ENCODE peak calls at places on chromosomes 1 and 21, in six cellular contexts. U, F, A, G, M and L are unnamed samples.

GRCh38 chr1:225691861-225692516 is 39.1 kb upstream of the ENAH start:
- DNase-seq in G (no peak), M (no peak), F (peak), A (no peak), U (no peak), L (peak)

GRCh38 chr1:248924696-248925532 is 18.9 kb downstream of the PGBD2 start:
- DNase-seq in U (no peak), A (no peak), F (no peak), G (peak), M (no peak), L (peak)

GRCh38 chr1:200206340-200206739 is 178.8 kb downstream of the NR5A2 start:
- DNase-seq in A (no peak), M (no peak), U (no peak), G (no peak), F (peak), L (no peak)

GRCh38 chr1:54993140-54993539 is 5.6 kb upstream of the BSND start:
- DNase-seq in U (no peak), A (no peak), M (no peak), F (no peak), G (no peak), L (no peak)

GRCh38 chr1:100589667-100590066 is 51.7 kb downstream of the GPR88 start:
- DNase-seq in G (no peak), U (no peak), M (no peak), F (no peak), A (no peak), L (no peak)

GRCh38 chr1:55088413-55088812 is 49.1 kb downstream of the PCSK9 start:
- DNase-seq in M (no peak), U (no peak), F (no peak), A (no peak), G (no peak), L (no peak)

GRCh38 chr1:43867946-43868740 is 65.5 kb upstream of the ARTN start:
- DNase-seq in G (no peak), M (no peak), U (no peak), F (no peak), A (no peak), L (no peak)

GRCh38 chr1:8219530-8219929 is 98.4 kb upstream of the SLC45A1 start:
- DNase-seq in U (no peak), A (no peak), F (no peak), M (no peak), G (no peak), L (no peak)

GRCh38 chr1:31259746-31260145 is 20.1 kb upstream of the NKAIN1 start:
- DNase-seq in U (no peak), F (no peak), M (no peak), A (no peak), G (no peak), L (peak)

GRCh38 chr1:199901341-199901740 is 126.2 kb upstream of the NR5A2 start:
- DNase-seq in F (no peak), M (no peak), U (no peak), G (no peak), A (no peak), L (no peak)

GRCh38 chr1:30773722-30774121 is 16.1 kb upstream of the LAPTM5 start:
- DNase-seq in F (no peak), M (no peak), A (no peak), G (no peak), U (no peak), L (no peak)

GRCh38 chr21:45228171-45228641 is 59.5 kb downstream of the POFUT2 start:
- DNase-seq in A (no peak), F (peak), M (no peak), U (no peak), G (peak), L (no peak)

GRCh38 chr1:157147906-157148717 is 9.9 kb upstream of the ETV3 start:
- DNase-seq in U (no peak), A (no peak), G (no peak), M (no peak), F (no peak), L (no peak)

DNA sequence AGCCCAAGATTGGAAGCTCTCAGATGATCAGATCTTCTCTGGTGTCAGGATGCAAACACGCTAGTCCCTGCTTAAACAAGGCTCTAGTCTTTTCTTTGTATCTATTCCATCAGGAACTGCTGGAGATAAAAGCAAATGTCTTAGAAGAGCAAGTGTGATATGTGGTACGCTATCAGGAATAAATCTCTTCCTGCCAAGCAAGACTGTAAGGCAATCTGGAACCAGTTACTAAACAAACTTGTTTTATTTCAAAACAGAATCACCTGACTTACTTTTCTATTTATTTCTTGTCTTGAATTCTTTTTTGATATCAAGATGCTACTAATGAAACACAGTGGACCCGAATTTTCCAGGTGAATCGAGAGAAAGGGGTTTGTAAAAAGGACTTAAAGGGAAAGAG is 139.9 kb upstream of the ZNF644 start:
- DNase-seq in G (no peak), F (no peak), M (no peak), U (no peak), A (no peak), L (no peak)
- H3K27ac ChIP-seq in G (no peak), F (no peak), M (no peak), U (no peak), A (no peak), L (no peak)

DNA sequence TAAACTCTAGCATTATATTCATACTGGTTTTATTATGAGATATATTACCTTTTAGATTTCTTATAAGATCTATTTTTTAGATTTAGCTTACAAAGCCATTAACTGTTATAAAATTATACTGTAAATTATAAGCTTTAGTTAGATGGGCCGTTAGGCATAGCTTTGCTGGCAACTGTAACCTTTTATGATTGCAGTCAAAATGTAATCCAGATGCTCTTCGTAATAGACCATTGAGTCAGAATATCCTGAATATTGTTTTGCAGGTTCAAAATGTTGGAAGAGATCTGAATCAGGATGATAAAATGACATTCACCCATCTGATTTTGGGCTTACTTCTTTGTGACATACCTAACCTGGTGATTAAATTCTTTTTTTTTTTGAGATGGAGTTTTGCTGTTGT is 20.9 kb downstream of the ITSN1 start:
- DNase-seq in F (no peak), M (no peak), G (no peak), A (no peak), U (no peak), L (no peak)
- TF ChIP-seq CTCF in F (no peak), M (no peak), G (no peak), A (no peak), U (no peak), L (no peak)

GRCh38 chr21:30152792-30153191 is 13.8 kb downstream of the CLDN17 start:
- DNase-seq in M (no peak), G (no peak), U (no peak), A (no peak), F (no peak), L (no peak)

DNA sequence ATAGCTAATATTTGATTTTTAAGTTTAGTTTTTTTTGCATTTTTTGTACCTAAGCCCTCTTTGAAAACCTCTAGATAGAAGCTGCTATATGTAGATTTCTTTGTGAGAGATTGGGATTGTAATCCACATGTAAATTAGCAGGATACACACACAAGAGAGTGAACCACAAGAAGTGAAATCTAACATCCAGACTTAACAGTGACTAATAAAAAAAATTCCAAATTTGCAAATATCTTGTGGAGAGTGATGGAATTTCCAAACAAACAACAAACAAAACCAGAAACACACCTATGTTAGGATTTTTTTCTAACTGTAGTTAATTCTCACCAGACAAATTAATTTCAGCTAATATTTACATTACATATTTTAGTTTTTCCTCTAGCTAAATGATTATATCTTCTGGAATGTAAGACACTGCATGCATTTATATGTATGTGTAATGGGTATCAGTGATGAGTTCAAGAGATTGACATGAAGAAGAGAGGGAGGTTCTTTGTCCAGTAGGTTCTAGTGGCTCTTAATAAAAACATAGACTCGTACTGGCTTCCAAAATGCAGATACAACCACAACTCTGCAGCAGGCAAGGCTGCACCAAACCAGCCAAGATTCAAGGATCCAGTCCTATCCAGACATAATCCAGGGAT is 12.8 kb downstream of the CLDN17 start:
- DNase-seq in F (no peak), M (no peak), U (no peak), A (no peak), G (no peak), L (no peak)
- H3K27ac ChIP-seq in F (no peak), M (no peak), U (no peak), A (no peak), G (no peak), L (no peak)

DNA sequence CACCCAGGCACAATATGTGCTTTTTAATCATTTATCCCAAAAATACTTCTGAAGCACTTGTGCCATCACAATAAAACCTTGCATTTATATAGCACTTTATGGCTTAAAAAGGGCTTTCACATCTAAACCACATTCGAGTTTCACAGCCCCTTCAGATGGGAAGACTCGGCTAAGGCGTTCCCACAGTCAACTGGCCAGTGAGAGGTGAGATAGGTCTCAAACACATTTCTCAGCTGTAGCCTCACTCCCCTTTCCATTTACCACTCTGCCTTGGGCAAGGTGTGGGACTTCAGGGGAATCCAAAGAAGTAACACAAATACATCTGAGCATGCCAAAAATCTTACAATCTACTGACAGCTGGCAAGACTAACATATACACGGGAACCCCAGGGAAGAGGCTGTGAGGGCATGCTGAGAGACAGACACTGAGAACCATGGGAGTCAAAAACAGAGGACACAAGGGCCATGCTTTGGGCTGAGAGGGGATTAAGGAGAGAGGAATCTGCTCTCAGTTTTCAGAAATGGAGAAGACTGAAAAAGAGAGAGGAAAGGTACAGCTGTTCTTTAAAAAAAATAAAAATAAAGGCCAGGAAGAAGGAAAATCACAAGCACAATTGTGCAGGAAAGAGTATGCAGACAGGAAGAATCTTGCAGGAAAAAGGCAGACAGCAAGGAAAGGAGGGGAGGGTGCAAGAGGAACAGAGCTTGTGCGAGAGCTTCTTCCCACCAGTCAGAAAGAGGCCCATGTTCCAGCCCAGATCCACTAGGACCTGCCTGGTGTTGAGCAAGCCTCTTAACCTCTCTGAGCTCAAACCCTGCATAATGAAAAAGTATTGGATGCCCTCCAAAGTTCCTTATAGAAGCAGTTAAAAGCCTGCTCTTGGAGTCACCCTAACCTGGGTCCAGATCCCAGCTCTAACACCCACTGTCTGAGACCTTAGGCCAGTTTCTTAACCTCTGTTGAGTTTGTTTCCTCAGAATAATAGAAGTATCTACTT is 73.5 kb downstream of the JAK1 start:
- DNase-seq in U (no peak), A (no peak), F (no peak), M (peak), G (no peak), L (no peak)
- TF ChIP-seq CTCF in U (no peak), A (no peak), F (no peak), M (no peak), G (no peak), L (no peak)

GRCh38 chr1:153659656-153660055 is 1.2 kb downstream of the SNAPIN start:
- DNase-seq in U (no peak), F (no peak), M (no peak), G (no peak), A (no peak), L (no peak)
- H3K27ac ChIP-seq in U (no peak), F (no peak), M (no peak), G (no peak), A (peak), L (no peak)

DNA sequence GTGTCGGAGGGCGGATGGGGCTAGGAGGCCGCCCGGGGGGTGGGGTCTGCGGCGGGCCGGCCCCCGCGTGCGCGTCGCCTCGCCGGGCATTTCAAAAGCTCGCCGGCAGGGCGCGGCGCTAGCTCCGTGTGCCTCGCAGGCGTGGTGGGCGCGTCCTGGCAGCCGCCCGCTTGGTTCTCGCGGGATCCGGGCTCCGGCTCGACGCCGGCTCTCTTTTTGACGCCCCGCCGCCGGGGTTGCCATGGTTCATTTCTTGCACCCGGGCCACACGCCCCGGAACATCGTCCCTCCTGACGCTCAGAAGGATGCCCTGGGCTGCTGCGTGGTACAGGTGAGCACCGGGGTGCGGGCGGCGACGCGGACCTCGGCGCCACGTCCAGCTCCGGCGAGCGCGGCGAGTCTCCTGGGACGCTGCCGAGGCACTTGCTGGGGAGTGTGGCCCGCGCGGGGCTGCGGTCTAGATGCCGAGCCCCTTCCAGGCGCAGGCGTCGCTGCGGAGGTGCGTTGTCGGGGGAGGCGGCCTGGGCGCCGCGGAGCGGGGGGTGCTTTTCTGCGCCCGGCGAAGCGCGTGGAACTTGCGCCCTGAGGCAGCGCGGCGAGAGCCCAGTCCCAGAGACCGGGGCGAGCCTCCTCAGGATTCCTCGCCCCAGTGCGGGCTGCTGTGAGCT is at the start of gene ZYG11A:
- DNase-seq in U (peak), G (peak), M (peak), A (peak), F (peak), L (peak)
- TF ChIP-seq CTCF in U (peak), G (peak), M (no peak), A (peak), F (peak), L (peak)